ENCODE peak calls at places on chromosome 2, in four cellular contexts. Z is PC-9, J is IMR-90, H is HEK293T. P is an unnamed sample.

GRCh38 chr2:41930807-41931566 is 116.8 kb upstream of the PKDCC start:
- DNase-seq in Z (peak; percentile 81), J (no peak), H (no peak), P (no peak)

GRCh38 chr2:188227713-188228112 is 64.0 kb upstream of the GULP1 start:
- DNase-seq in Z (no peak), J (no peak), H (no peak), P (no peak)

GRCh38 chr2:136238214-136238551 is 120.2 kb upstream of the CXCR4 start:
- DNase-seq in Z (no peak), J (no peak), H (no peak), P (no peak)

GRCh38 chr2:220192994-220193753 is 565.7 kb downstream of the SLC4A3 start:
- DNase-seq in Z (peak; percentile 70), J (peak; percentile 13), H (no peak), P (no peak)

GRCh38 chr2:20523798-20524197 is 76.9 kb downstream of the RHOB start:
- DNase-seq in Z (no peak), J (no peak), H (no peak), P (no peak)

GRCh38 chr2:233075966-233076339 is 15.8 kb downstream of the INPP5D start:
- DNase-seq in Z (no peak), J (no peak), H (no peak), P (no peak)

GRCh38 chr2:182767578-182767977 is 51.5 kb downstream of the DNAJC10 start:
- DNase-seq in Z (no peak), J (peak; percentile 33), H (peak; percentile 29), P (no peak)

GRCh38 chr2:48279347-48279746 is 250.6 kb upstream of the STON1 start:
- DNase-seq in Z (no peak), J (no peak), H (peak; percentile 66), P (peak; percentile 92)

GRCh38 chr2:120560330-120560729 is 175.3 kb upstream of the GLI2 start:
- DNase-seq in Z (no peak), J (no peak), H (no peak), P (no peak)

GRCh38 chr2:101697794-101698418 is 399 bp downstream of the MAP4K4 start:
- DNase-seq in Z (peak; percentile 20), J (no peak), H (peak; percentile 30), P (no peak)

GRCh38 chr2:121242175-121242875 is 42.7 kb downstream of the TFCP2L1 start:
- DNase-seq in Z (no peak), J (no peak), H (no peak), P (no peak)

GRCh38 chr2:228689049-228689448 is 507.6 kb upstream of the SPHKAP start:
- DNase-seq in Z (no peak), J (no peak), H (peak; percentile 20), P (peak; percentile 25)

GRCh38 chr2:72961853-72962468 is 44.6 kb downstream of the EMX1 start:
- DNase-seq in Z (no peak), J (no peak), H (no peak), P (no peak)

GRCh38 chr2:45283764-45284620 is 274.7 kb upstream of the SIX2 start:
- DNase-seq in Z (peak; percentile 79), J (peak; percentile 83), H (peak; percentile 21), P (no peak)

GRCh38 chr2:150609831-150610582 is 122.5 kb upstream of the RND3 start:
- DNase-seq in Z (no peak), J (peak; percentile 88), H (no peak), P (no peak)

GRCh38 chr2:42110287-42110973 is 58.7 kb upstream of the EML4 start:
- DNase-seq in Z (no peak), J (peak; percentile 70), H (no peak), P (no peak)

GRCh38 chr2:226781471-226781870 is 18.1 kb downstream of the IRS1 start:
- DNase-seq in Z (no peak), J (no peak), H (no peak), P (no peak)

GRCh38 chr2:176999331-176999730 is 213.3 kb upstream of the HNRNPA3 start:
- DNase-seq in Z (no peak), J (peak; percentile 1), H (no peak), P (no peak)

GRCh38 chr2:173963323-173963816 is 1.8 kb downstream of the SP3 start:
- DNase-seq in Z (no peak), J (peak; percentile 75), H (peak; percentile 27), P (peak; percentile 42)

GRCh38 chr2:229974271-229974670 is 52.0 kb downstream of the FBXO36 start:
- DNase-seq in Z (no peak), J (peak; percentile 78), H (no peak), P (no peak)

GRCh38 chr2:159201321-159202063 is 85.0 kb downstream of the WDSUB1 start:
- DNase-seq in Z (no peak), J (peak; percentile 78), H (no peak), P (no peak)

GRCh38 chr2:102114290-102114721 is 28.2 kb upstream of the IL1R1 start:
- DNase-seq in Z (no peak), J (peak; percentile 94), H (no peak), P (no peak)

GRCh38 chr2:239240480-239240881 is 160.3 kb downstream of the HDAC4 start:
- DNase-seq in Z (no peak), J (no peak), H (no peak), P (no peak)

GRCh38 chr2:104929663-104930062 is 75.7 kb downstream of the POU3F3 start:
- DNase-seq in Z (no peak), J (no peak), H (no peak), P (no peak)

P was measured in NCI-H1930.